ENCODE peak calls at places on chromosomes 7 and 10, in nine cellular contexts. X is lower leg skin, I is lower lobe of right lung, N is Caco-2, V is neural progenitor cell, J is fibroblast of pulmonary artery, E is mucosa of descending colon, H is A549, G is heart right ventricle. F is an unnamed sample.

GRCh38 chr10:86668297-86669165 is at the start of gene LDB3:
- DNase-seq in V (peak), X (no peak), J (peak), I (no peak), H (no peak), E (no peak), G (peak), N (no peak), F (peak)

GRCh38 chr10:5497289-5497688 is 2.1 kb downstream of the CALML5 start:
- DNase-seq in I (no peak), H (no peak), G (no peak), V (no peak), E (no peak), J (no peak), N (no peak), X (no peak), F (no peak)

GRCh38 chr10:34791947-34792346 is 23.1 kb downstream of the PARD3 start:
- DNase-seq in N (no peak), X (no peak), J (no peak), E (no peak), I (no peak), H (no peak), G (no peak), V (no peak), F (no peak)

GRCh38 chr10:131580076-131580652 is 268.6 kb upstream of the TCERG1L start:
- DNase-seq in E (peak), N (no peak), J (no peak), G (no peak), V (no peak), X (peak), I (no peak), H (no peak), F (peak)

GRCh38 chr7:1611708-1612241 is 41.9 kb upstream of the PSMG3 start:
- DNase-seq in G (no peak), I (no peak), X (no peak), J (peak), V (no peak), H (peak), N (no peak), E (no peak), F (no peak)

GRCh38 chr10:70344144-70344543 is 38.3 kb downstream of the LRRC20 start:
- DNase-seq in E (no peak), H (no peak), V (no peak), N (no peak), I (no peak), X (no peak), J (no peak), G (no peak), F (no peak)

GRCh38 chr10:124306922-124307371 is 111.8 kb downstream of the OAT start:
- DNase-seq in I (no peak), X (no peak), J (no peak), V (no peak), H (no peak), G (no peak), E (no peak), N (peak), F (no peak)

GRCh38 chr10:78894089-78894840 is 174.5 kb upstream of the ZMIZ1 start:
- DNase-seq in E (no peak), X (peak), N (no peak), I (no peak), J (no peak), H (no peak), G (no peak), V (no peak), F (no peak)

GRCh38 chr10:21122907-21123306 is 225.8 kb upstream of the NEBL start:
- DNase-seq in N (no peak), I (no peak), V (no peak), E (no peak), J (no peak), X (no peak), G (no peak), H (no peak), F (no peak)

GRCh38 chr10:6320320-6321010 is 117.7 kb downstream of the PFKFB3 start:
- DNase-seq in J (no peak), G (no peak), V (no peak), N (no peak), E (no peak), H (no peak), I (no peak), X (no peak), F (no peak)

GRCh38 chr7:3028071-3028766 is 15.4 kb downstream of the CARD11 start:
- DNase-seq in V (no peak), J (peak), G (no peak), N (no peak), E (no peak), H (peak), I (no peak), X (peak), F (peak)

GRCh38 chr7:130254555-130254954 is 12.1 kb upstream of the CPA2 start:
- DNase-seq in H (no peak), X (no peak), E (no peak), N (no peak), G (no peak), V (no peak), I (no peak), J (no peak), F (no peak)

GRCh38 chr10:112983444-112984056 is 33.5 kb downstream of the TCF7L2 start:
- DNase-seq in H (no peak), N (no peak), J (no peak), X (no peak), V (no peak), G (no peak), I (no peak), E (no peak), F (no peak)

GRCh38 chr7:14954035-14954434 is 51.5 kb upstream of the DGKB start:
- DNase-seq in E (no peak), G (no peak), H (no peak), V (no peak), X (no peak), J (no peak), N (no peak), I (no peak), F (no peak)

GRCh38 chr10:7561216-7561893 is 105.4 kb downstream of the ITIH5 start:
- DNase-seq in X (no peak), G (peak), H (no peak), J (peak), E (peak), I (peak), N (no peak), V (peak), F (peak)

GRCh38 chr10:116665541-116666125 is 44.9 kb downstream of the PNLIPRP2 start:
- DNase-seq in G (no peak), V (no peak), H (no peak), I (no peak), E (no peak), N (no peak), J (peak), X (no peak), F (peak)

GRCh38 chr7:7614066-7614738 is 26.4 kb upstream of the UMAD1 start:
- DNase-seq in X (no peak), E (no peak), N (no peak), G (no peak), H (no peak), I (no peak), J (no peak), V (no peak), F (no peak)

GRCh38 chr10:31739146-31739545 is 189.5 kb downstream of the ARHGAP12 start:
- DNase-seq in G (no peak), E (no peak), I (no peak), N (no peak), V (no peak), H (no peak), J (no peak), X (no peak), F (no peak)

GRCh38 chr10:47038881-47039557 is 127.8 kb downstream of the PTPN20 start:
- DNase-seq in J (no peak), N (peak), I (no peak), G (no peak), E (no peak), V (peak), X (no peak), H (no peak), F (peak)

GRCh38 chr10:29658984-29659769 is 24.4 kb upstream of the SVIL start:
- DNase-seq in X (peak), N (peak), H (peak), V (peak), G (no peak), E (no peak), I (peak), J (peak), F (peak)

GRCh38 chr10:98684019-98684899 is 237.5 kb upstream of the HPS1 start:
- DNase-seq in I (no peak), E (no peak), X (no peak), V (no peak), G (no peak), H (no peak), J (no peak), N (no peak), F (no peak)

GRCh38 chr10:119896061-119896655 is 3.6 kb downstream of the SEC23IP start:
- DNase-seq in E (no peak), I (no peak), J (peak), V (no peak), G (no peak), X (no peak), H (peak), N (no peak), F (no peak)

GRCh38 chr7:23715099-23715498 is 5.1 kb downstream of the STK31 start:
- DNase-seq in X (no peak), I (no peak), J (no peak), G (no peak), V (no peak), N (no peak), E (no peak), H (no peak), F (no peak)

GRCh38 chr7:148962515-148962822 is 65.8 kb downstream of the PDIA4 start:
- DNase-seq in G (no peak), J (no peak), I (no peak), V (no peak), H (no peak), X (no peak), N (no peak), E (no peak), F (no peak)

GRCh38 chr7:148964510-148965267 is 63.6 kb downstream of the PDIA4 start:
- DNase-seq in G (no peak), X (no peak), I (no peak), J (no peak), N (no peak), V (peak), H (peak), E (no peak), F (no peak)

GRCh38 chr7:148963583-148964509 is 64.5 kb downstream of the PDIA4 start:
- DNase-seq in V (peak), I (no peak), X (no peak), G (no peak), E (no peak), N (no peak), H (peak), J (no peak), F (no peak)

GRCh38 chr7:148962823-148963582 is 65.3 kb downstream of the PDIA4 start:
- DNase-seq in H (peak), J (peak), X (peak), E (no peak), G (peak), V (peak), N (no peak), I (peak), F (peak)

GRCh38 chr7:148967032-148967372 is 61.3 kb downstream of the PDIA4 start:
- DNase-seq in I (no peak), V (no peak), N (no peak), J (no peak), X (no peak), H (no peak), G (no peak), E (no peak), F (no peak)
- TF ChIP-seq CTCF in I (peak), V (no peak), N (no peak), J (no peak), X (no peak), H (no peak), G (no peak), E (no peak), F (no peak)

DNA sequence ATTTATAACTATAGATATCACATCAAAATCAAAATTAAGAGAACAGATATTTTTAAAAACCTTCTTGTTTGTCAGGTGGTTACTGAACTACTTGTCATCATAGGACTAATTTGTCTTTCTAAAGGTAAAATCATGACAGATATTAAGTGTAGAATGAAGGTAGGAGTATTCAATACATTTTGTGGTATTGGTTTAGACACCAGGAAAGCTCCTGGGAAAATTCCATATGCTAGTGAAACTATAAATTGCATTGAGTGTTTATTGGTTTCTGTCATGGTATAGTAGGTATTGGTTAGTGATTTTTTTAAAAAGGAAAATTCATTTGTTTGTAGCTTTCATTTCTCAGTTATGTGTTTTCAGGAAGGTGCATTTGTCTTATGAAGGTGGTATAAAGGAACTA is 132.7 kb downstream of the KCND2 start:
- DNase-seq in V (no peak), G (no peak), H (no peak), N (no peak), E (no peak), X (no peak), I (no peak), J (no peak), F (no peak)
- H3K4me3 ChIP-seq in V (no peak), G (no peak), H (no peak), N (no peak), E (no peak), X (no peak), I (no peak), J (no peak), F (no peak)

DNA sequence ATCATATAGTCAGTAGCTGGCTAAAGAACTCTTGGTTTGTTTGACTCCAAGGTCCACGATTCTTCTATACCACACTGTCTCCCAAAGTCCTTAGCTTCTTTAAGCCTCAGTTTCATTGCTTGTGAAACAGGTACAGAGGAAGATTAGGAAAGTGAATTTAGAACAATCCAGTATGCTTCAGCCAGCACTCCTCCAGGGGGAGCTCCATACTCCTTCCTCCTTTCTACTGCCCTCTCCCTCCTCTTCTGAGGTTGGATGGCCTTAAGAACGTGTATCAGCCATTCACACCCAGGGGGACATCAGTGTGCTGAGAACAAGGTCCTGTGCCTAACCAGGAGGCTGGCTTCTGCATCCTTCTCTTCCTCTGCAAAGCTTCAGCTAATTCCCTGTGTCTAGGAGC is 54.8 kb upstream of the CALD1 start:
- DNase-seq in H (peak), N (peak), G (no peak), X (no peak), E (no peak), I (no peak), J (peak), V (peak), F (no peak)
- TF ChIP-seq CTCF in H (peak), N (peak), G (peak), X (no peak), E (no peak), I (peak), J (peak), V (peak), F (peak)

DNA sequence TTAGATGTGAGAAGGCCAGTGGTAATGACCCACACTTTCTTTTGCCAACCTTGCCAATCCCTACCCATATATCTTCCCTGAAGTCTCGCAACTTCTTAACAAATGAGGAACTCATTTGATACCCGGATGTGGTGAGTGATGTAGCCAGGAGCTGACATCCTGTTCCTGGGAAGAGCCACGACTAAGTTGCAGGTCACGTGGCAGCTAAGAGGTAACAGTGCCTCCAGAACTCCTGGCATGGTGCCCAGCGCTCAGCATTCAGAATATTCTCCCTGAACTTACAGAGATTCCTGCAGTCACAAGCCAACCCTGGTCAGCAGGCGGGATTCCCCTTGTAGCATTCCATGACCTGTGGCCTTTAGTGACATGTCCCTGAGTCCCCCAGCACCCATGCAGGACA is 282.5 kb downstream of the GALNT17 start:
- DNase-seq in N (no peak), H (no peak), J (no peak), I (no peak), E (no peak), X (peak), V (no peak), G (peak), F (no peak)
- H3K4me3 ChIP-seq in N (no peak), H (no peak), J (no peak), I (no peak), E (no peak), X (no peak), V (no peak), G (no peak), F (no peak)

F was measured in tibial artery.